ENCODE peak calls at places on chromosomes 13 and 19, in six cellular contexts. P is foreskin keratinocyte, B is Panc1, W is GM12865, U is fibroblast of mammary gland, A is fibroblast of lung. Q is an unnamed sample.

GRCh38 chr19:1675633-1676350 is 23.4 kb upstream of the TCF3 start:
- DNase-seq in U (no peak), B (no peak), P (no peak), W (no peak), A (no peak), Q (no peak)

GRCh38 chr13:64457976-64458375 is 2772.2 kb downstream of the PCDH9 start:
- DNase-seq in A (peak; percentile 58), B (no peak), P (no peak), U (no peak), W (no peak), Q (peak; percentile 11)

GRCh38 chr13:35140321-35140720 is 198.3 kb downstream of the NBEA start:
- DNase-seq in U (peak; percentile 62), W (no peak), A (peak; percentile 60), B (no peak), P (no peak), Q (no peak)

GRCh38 chr19:10603084-10603872 is 16.2 kb upstream of the AP1M2 start:
- DNase-seq in A (no peak), B (no peak), W (peak; percentile 90), P (no peak), U (no peak), Q (no peak)

GRCh38 chr19:38401148-38401547 is 1.7 kb upstream of the FAM98C start:
- DNase-seq in P (peak; percentile 48), W (no peak), U (peak; percentile 34), B (no peak), A (no peak), Q (no peak)

GRCh38 chr13:49898792-49899191 is 37.3 kb downstream of the SPRYD7 start:
- DNase-seq in B (no peak), U (no peak), A (no peak), P (no peak), W (no peak), Q (no peak)

GRCh38 chr13:113639661-113640262 is 18.2 kb downstream of the ATP4B start:
- DNase-seq in U (no peak), P (no peak), B (no peak), W (no peak), A (no peak), Q (no peak)

GRCh38 chr19:14576363-14576762 is 4.5 kb upstream of the NDUFB7 start:
- DNase-seq in P (no peak), A (no peak), U (no peak), W (no peak), B (no peak), Q (no peak)

GRCh38 chr19:31572671-31573298 is 223.5 kb upstream of the TSHZ3 start:
- DNase-seq in P (no peak), A (no peak), W (no peak), U (no peak), B (no peak), Q (no peak)

GRCh38 chr13:38308736-38309135 is 40.9 kb upstream of the UFM1 start:
- DNase-seq in P (peak; percentile 100), W (no peak), B (no peak), U (peak; percentile 88), A (peak; percentile 2), Q (peak; percentile 83)

GRCh38 chr13:59677966-59678814 is 485.5 kb downstream of the DIAPH3 start:
- DNase-seq in P (peak; percentile 28), W (peak; percentile 59), U (peak; percentile 67), B (no peak), A (peak; percentile 83), Q (peak; percentile 53)

GRCh38 chr19:44611812-44612295 is 1.5 kb upstream of the IGSF23 start:
- DNase-seq in P (no peak), U (no peak), W (no peak), A (no peak), B (no peak), Q (no peak)

GRCh38 chr13:32903720-32904119 is 112.5 kb upstream of the KL start:
- DNase-seq in B (no peak), A (no peak), U (peak; percentile 28), W (no peak), P (no peak), Q (peak; percentile 57)

GRCh38 chr13:113546571-113547247 is 37.8 kb upstream of the TFDP1 start:
- DNase-seq in B (no peak), U (peak; percentile 40), W (no peak), P (no peak), A (peak; percentile 34), Q (no peak)

GRCh38 chr19:47609885-47610545 is 1.1 kb downstream of the BICRA start:
- DNase-seq in U (peak; percentile 50), A (peak; percentile 38), B (no peak), P (no peak), W (peak; percentile 53), Q (peak; percentile 54)

GRCh38 chr19:4401482-4402170 is 814 bp upstream of the CHAF1A start:
- DNase-seq in P (no peak), B (no peak), U (no peak), A (no peak), W (no peak), Q (no peak)

GRCh38 chr19:3979289-3979673 is 6.0 kb downstream of the EEF2 start:
- DNase-seq in B (no peak), W (no peak), P (no peak), A (no peak), U (no peak), Q (no peak)

GRCh38 chr19:33430674-33431277 is 57.3 kb downstream of the CEBPG start:
- DNase-seq in U (peak; percentile 63), A (peak; percentile 62), W (peak; percentile 67), P (no peak), B (peak; percentile 64), Q (peak; percentile 72)

GRCh38 chr19:4174895-4175668 is 7.3 kb downstream of the SIRT6 start:
- DNase-seq in A (no peak), B (no peak), P (no peak), W (no peak), U (no peak), Q (no peak)

GRCh38 chr19:39155114-39155700 is 29.6 kb downstream of the PAK4 start:
- DNase-seq in A (no peak), W (no peak), U (no peak), B (no peak), P (no peak), Q (no peak)

GRCh38 chr13:45195421-45195820 is 5.4 kb downstream of the KCTD4 start:
- DNase-seq in W (no peak), U (no peak), B (no peak), P (no peak), A (no peak), Q (no peak)

GRCh38 chr19:17777840-17778620 is 16.9 kb upstream of the B3GNT3 start:
- DNase-seq in A (no peak), B (no peak), P (peak; percentile 77), W (peak; percentile 78), U (peak; percentile 47), Q (peak; percentile 83)

GRCh38 chr13:24306632-24307031 is 2.7 kb upstream of the C1QTNF9 start:
- DNase-seq in A (peak; percentile 39), U (peak; percentile 49), P (no peak), W (no peak), B (no peak), Q (no peak)

GRCh38 chr13:42574011-42574410 is at the start of gene TNFSF11:
- DNase-seq in A (no peak), U (no peak), W (no peak), P (peak; percentile 7), B (no peak), Q (no peak)

GRCh38 chr13:50226515-50227147 is 211.4 kb downstream of the KCNRG start:
- DNase-seq in B (no peak), U (peak; percentile 63), W (peak; percentile 30), P (no peak), A (no peak), Q (no peak)

GRCh38 chr13:90261343-90261742 is 1086.1 kb upstream of the MIR17HG start:
- DNase-seq in P (no peak), B (no peak), W (no peak), U (no peak), A (no peak), Q (no peak)

GRCh38 chr13:99926014-99926731 is 45.4 kb downstream of the ZIC5 start:
- DNase-seq in U (peak; percentile 49), W (no peak), B (no peak), A (peak; percentile 14), P (peak; percentile 39), Q (no peak)

GRCh38 chr19:47493378-47494210 is 9.6 kb upstream of the KPTN start:
- DNase-seq in W (no peak), B (no peak), U (no peak), P (no peak), A (no peak), Q (no peak)

GRCh38 chr19:45508931-45509691 is 1.8 kb downstream of the VASP start:
- DNase-seq in P (no peak), U (peak; percentile 48), B (no peak), W (peak; percentile 93), A (peak; percentile 65), Q (peak; percentile 62)

GRCh38 chr19:51777570-51778460 is 16.8 kb downstream of the FPR2 start:
- DNase-seq in W (peak; percentile 74), U (peak; percentile 91), B (peak; percentile 18), P (peak; percentile 49), A (peak; percentile 90), Q (peak; percentile 91)

GRCh38 chr19:49570138-49570856 is 10.1 kb downstream of the NOSIP start:
- DNase-seq in A (peak; percentile 89), B (no peak), U (peak; percentile 91), W (peak; percentile 90), P (peak; percentile 57), Q (peak; percentile 91)

GRCh38 chr13:23175920-23176319 is 4.9 kb upstream of the SGCG start:
- DNase-seq in P (no peak), W (no peak), B (no peak), A (peak; percentile 40), U (no peak), Q (no peak)
- TF ChIP-seq CTCF in P (peak; percentile 61), W (peak; percentile 19), B (no peak), A (peak; percentile 35), U (peak; percentile 44), Q (peak; percentile 32)

DNA sequence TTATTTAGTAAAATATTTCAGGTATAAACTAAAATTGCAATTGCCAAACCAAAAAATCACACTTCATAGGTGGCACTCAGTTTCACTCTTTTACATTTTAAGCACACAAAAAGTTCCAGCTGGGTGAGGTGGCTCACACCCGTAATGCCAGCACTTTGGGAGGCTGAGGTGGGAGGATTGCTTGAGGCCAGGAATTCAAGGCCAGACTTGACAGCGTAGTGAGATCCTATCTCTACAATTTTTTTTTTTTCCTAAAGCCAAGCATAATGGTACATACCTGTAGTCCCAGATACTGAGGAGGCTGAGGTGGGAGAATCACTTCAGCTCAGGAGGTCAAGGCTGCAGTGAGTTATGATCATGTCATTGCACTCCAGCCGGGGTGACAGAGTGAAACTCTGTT is 20.6 kb upstream of the SLC46A3 start:
- DNase-seq in B (no peak), A (no peak), P (no peak), W (no peak), U (no peak), Q (no peak)
- TF ChIP-seq CTCF in B (no peak), A (no peak), P (no peak), W (no peak), U (no peak), Q (no peak)

GRCh38 chr13:86725105-86725504 is 925.9 kb upstream of the SLITRK6 start:
- DNase-seq in A (peak; percentile 2), P (no peak), B (no peak), W (no peak), U (no peak), Q (no peak)
- TF ChIP-seq CTCF in A (peak; percentile 6), P (no peak), B (no peak), W (no peak), U (no peak), Q (no peak)

DNA sequence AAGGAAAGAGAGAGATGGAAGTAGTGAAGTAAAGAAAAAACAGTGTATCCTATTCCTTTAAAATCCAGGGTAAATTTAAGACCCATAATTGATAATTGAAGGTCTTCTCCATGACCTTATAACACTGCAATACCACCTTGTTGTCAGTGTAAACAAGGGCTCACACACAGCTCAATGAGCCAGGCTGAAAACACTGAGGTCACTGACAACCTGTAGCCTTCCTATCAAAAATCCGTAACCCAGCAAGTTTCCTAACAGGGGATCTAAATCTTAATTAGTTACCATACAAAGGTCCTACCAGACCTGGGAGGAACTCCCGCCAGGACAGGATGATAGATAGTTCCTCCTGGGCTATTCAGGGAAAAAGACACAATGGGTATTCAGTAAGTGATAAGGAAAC is 1677.1 kb downstream of the OLFM4 start:
- DNase-seq in U (no peak), A (no peak), P (no peak), B (no peak), W (no peak), Q (no peak)
- TF ChIP-seq CTCF in U (no peak), A (no peak), P (no peak), B (no peak), W (no peak), Q (no peak)

Q was measured in MCF 10A.